ENCODE peak calls at places on chromosomes 3 and 15, in nine cellular contexts. T, P, Q, X, U, D, W, I and M are unnamed samples.

GRCh38 chr15:69003971-69004370 is 10.5 kb upstream of the NOX5 start:
- DNase-seq in T (no peak), P (no peak), Q (no peak), X (no peak), U (no peak), D (no peak), W (no peak), I (no peak), M (no peak)

GRCh38 chr15:100255644-100256043 is 86.1 kb downstream of the ADAMTS17 start:
- DNase-seq in T (no peak), P (no peak), Q (no peak), X (no peak), U (peak), D (no peak), W (no peak), I (no peak), M (no peak)

GRCh38 chr15:61661791-61662190 is 398.5 kb downstream of the VPS13C start:
- DNase-seq in T (no peak), P (no peak), Q (no peak), X (no peak), U (peak), D (peak), W (no peak), I (no peak), M (no peak)

GRCh38 chr3:30332196-30333021 is 274.0 kb upstream of the TGFBR2 start:
- DNase-seq in T (no peak), P (no peak), Q (no peak), X (peak), U (no peak), D (no peak), W (no peak), I (no peak), M (no peak)

GRCh38 chr3:115624029-115624645 is 827 bp downstream of the GAP43 start:
- DNase-seq in T (no peak), P (no peak), Q (no peak), X (no peak), U (no peak), D (no peak), W (no peak), I (no peak), M (no peak)

GRCh38 chr3:120497813-120498212 is 47.0 kb upstream of the FSTL1 start:
- DNase-seq in T (no peak), P (no peak), Q (no peak), X (peak), U (no peak), D (peak), W (no peak), I (no peak), M (no peak)

GRCh38 chr3:48952510-48953118 is 34.0 kb downstream of the ARIH2 start:
- DNase-seq in T (peak), P (no peak), Q (peak), X (peak), U (no peak), D (no peak), W (peak), I (peak), M (no peak)

GRCh38 chr3:55583475-55583874 is 96.4 kb upstream of the WNT5A start:
- DNase-seq in T (no peak), P (no peak), Q (no peak), X (no peak), U (no peak), D (no peak), W (no peak), I (no peak), M (no peak)

GRCh38 chr3:34634939-34635338 is 836.5 kb downstream of the PDCD6IP start:
- DNase-seq in T (no peak), P (no peak), Q (no peak), X (no peak), U (no peak), D (no peak), W (no peak), I (no peak), M (no peak)

GRCh38 chr3:127263586-127264231 is 24.1 kb downstream of the PRR20G start:
- DNase-seq in T (no peak), P (no peak), Q (no peak), X (no peak), U (no peak), D (no peak), W (no peak), I (no peak), M (no peak)

GRCh38 chr3:99777708-99778107 is 40.0 kb upstream of the CMSS1 start:
- DNase-seq in T (no peak), P (no peak), Q (no peak), X (no peak), U (no peak), D (no peak), W (no peak), I (no peak), M (no peak)

GRCh38 chr15:90225504-90226234 is 8.1 kb downstream of the CIB1 start:
- DNase-seq in T (no peak), P (no peak), Q (no peak), X (no peak), U (no peak), D (no peak), W (no peak), I (no peak), M (no peak)

GRCh38 chr15:50051811-50052419 is 67.1 kb downstream of the ATP8B4 start:
- DNase-seq in T (no peak), P (peak), Q (no peak), X (peak), U (no peak), D (peak), W (no peak), I (peak), M (no peak)

GRCh38 chr15:81098884-81099601 is 35.0 kb upstream of the CFAP161 start:
- DNase-seq in T (no peak), P (no peak), Q (no peak), X (peak), U (no peak), D (no peak), W (peak), I (no peak), M (no peak)

GRCh38 chr3:156601497-156601896 is 46.6 kb upstream of the SSR3 start:
- DNase-seq in T (no peak), P (no peak), Q (no peak), X (no peak), U (no peak), D (no peak), W (no peak), I (no peak), M (no peak)

GRCh38 chr3:52343946-52344600 is 28.0 kb downstream of the DNAH1 start:
- DNase-seq in T (no peak), P (no peak), Q (no peak), X (no peak), U (no peak), D (no peak), W (no peak), I (no peak), M (no peak)

GRCh38 chr15:82572311-82572710 is 32.1 kb upstream of the RPS17 start:
- DNase-seq in T (no peak), P (no peak), Q (no peak), X (peak), U (no peak), D (no peak), W (no peak), I (no peak), M (no peak)

GRCh38 chr3:76497636-76498035 is 542.3 kb upstream of the ROBO2 start:
- DNase-seq in T (no peak), P (no peak), Q (no peak), X (peak), U (no peak), D (peak), W (no peak), I (no peak), M (no peak)

GRCh38 chr3:143263844-143264243 is 144.3 kb downstream of the CHST2 start:
- DNase-seq in T (no peak), P (no peak), Q (no peak), X (no peak), U (no peak), D (no peak), W (no peak), I (no peak), M (no peak)

GRCh38 chr3:122466701-122467240 is 48.0 kb downstream of the KPNA1 start:
- DNase-seq in T (no peak), P (no peak), Q (no peak), X (no peak), U (no peak), D (no peak), W (no peak), I (no peak), M (no peak)

GRCh38 chr15:74978503-74978902 is 16.9 kb upstream of the SCAMP5 start:
- DNase-seq in T (no peak), P (peak), Q (no peak), X (peak), U (no peak), D (peak), W (no peak), I (no peak), M (no peak)

GRCh38 chr3:52682016-52682415 is 3.7 kb downstream of the PBRM1 start:
- DNase-seq in T (no peak), P (peak), Q (no peak), X (peak), U (no peak), D (peak), W (no peak), I (no peak), M (no peak)

GRCh38 chr3:195173696-195174095 is 97.3 kb downstream of the XXYLT1 start:
- DNase-seq in T (no peak), P (no peak), Q (no peak), X (no peak), U (no peak), D (peak), W (no peak), I (no peak), M (no peak)

GRCh38 chr3:141643391-141643790 is 94.7 kb upstream of the RNF7 start:
- DNase-seq in T (no peak), P (no peak), Q (no peak), X (peak), U (no peak), D (peak), W (no peak), I (no peak), M (no peak)

GRCh38 chr3:39250116-39250747 is 29.6 kb downstream of the CX3CR1 start:
- DNase-seq in T (no peak), P (no peak), Q (no peak), X (no peak), U (no peak), D (peak), W (no peak), I (no peak), M (no peak)

GRCh38 chr3:125143982-125144652 is 68.4 kb downstream of the SLC12A8 start:
- DNase-seq in T (no peak), P (no peak), Q (no peak), X (no peak), U (no peak), D (peak), W (no peak), I (no peak), M (no peak)

GRCh38 chr3:177905173-177905894 is 630.9 kb upstream of the KCNMB2 start:
- DNase-seq in T (no peak), P (peak), Q (no peak), X (peak), U (no peak), D (peak), W (no peak), I (no peak), M (no peak)

GRCh38 chr3:14281053-14281452 is 102.4 kb downstream of the LSM3 start:
- DNase-seq in T (no peak), P (no peak), Q (no peak), X (no peak), U (no peak), D (no peak), W (no peak), I (no peak), M (no peak)

GRCh38 chr15:56146756-56147155 is 96.9 kb downstream of the RFX7 start:
- DNase-seq in T (no peak), P (no peak), Q (no peak), X (no peak), U (no peak), D (peak), W (no peak), I (no peak), M (no peak)

GRCh38 chr3:46113608-46114007 is 86.3 kb upstream of the XCR1 start:
- DNase-seq in T (no peak), P (no peak), Q (no peak), X (peak), U (no peak), D (no peak), W (no peak), I (no peak), M (no peak)

GRCh38 chr3:53534996-53535395 is 40.6 kb downstream of the CACNA1D start:
- DNase-seq in T (no peak), P (no peak), Q (no peak), X (no peak), U (no peak), D (no peak), W (no peak), I (no peak), M (no peak)

GRCh38 chr3:129173206-129173605 is 10.5 kb downstream of the CNBP start:
- DNase-seq in T (no peak), P (no peak), Q (no peak), X (no peak), U (no peak), D (no peak), W (no peak), I (no peak), M (no peak)

GRCh38 chr3:192608756-192609155 is 118.6 kb downstream of the FGF12 start:
- DNase-seq in T (no peak), P (no peak), Q (no peak), X (no peak), U (no peak), D (no peak), W (no peak), I (no peak), M (no peak)

GRCh38 chr15:27869697-27870281 is 229.3 kb downstream of the OCA2 start:
- DNase-seq in T (no peak), P (no peak), Q (no peak), X (no peak), U (no peak), D (no peak), W (no peak), I (no peak), M (no peak)

GRCh38 chr3:66501483-66502266 is 853 bp upstream of the LRIG1 start:
- DNase-seq in T (no peak), P (no peak), Q (no peak), X (no peak), U (no peak), D (no peak), W (no peak), I (no peak), M (no peak)

GRCh38 chr3:37291275-37291700 is 116.9 kb upstream of the LRRFIP2 start:
- DNase-seq in T (no peak), P (peak), Q (no peak), X (peak), U (no peak), D (peak), W (no peak), I (no peak), M (no peak)

GRCh38 chr3:25728101-25728500 is 55.1 kb downstream of the NGLY1 start:
- DNase-seq in T (no peak), P (no peak), Q (no peak), X (no peak), U (no peak), D (peak), W (no peak), I (no peak), M (no peak)